ENCODE peak calls at places on chromosomes 5 and 9, in four cellular contexts. One of them, this sample, is unnamed. For H3K4me1, the result is how much of the 10 kb centered on the place peaks cover.

GRCh38 chr5:40401281-40401680 is 278.4 kb upstream of the PTGER4 start:
- DNase-seq in A549: no peak
- DNase-seq in esophagus squamous epithelium: no peak
- DNase-seq in ovary: no peak
- DNase-seq in this sample: no peak

GRCh38 chr5:135097390-135097789 is 63.4 kb upstream of the PITX1 start:
- DNase-seq in A549: no peak
- DNase-seq in esophagus squamous epithelium: no peak
- DNase-seq in ovary: no peak
- DNase-seq in this sample: no peak

GRCh38 chr9:131390990-131391389 is 2.9 kb upstream of the PRRC2B start:
- DNase-seq in A549: no peak
- DNase-seq in esophagus squamous epithelium: no peak
- DNase-seq in ovary: no peak
- DNase-seq in this sample: no peak

GRCh38 chr5:158288258-158288657 is 429.3 kb upstream of the CLINT1 start:
- DNase-seq in A549: no peak
- DNase-seq in esophagus squamous epithelium: no peak
- DNase-seq in ovary: no peak
- DNase-seq in this sample: no peak

GRCh38 chr5:177086918-177087706 is 397 bp downstream of the FGFR4 start:
- DNase-seq in A549: peak
- DNase-seq in esophagus squamous epithelium: no peak
- DNase-seq in ovary: peak
- DNase-seq in this sample: no peak

GRCh38 chr9:5389109-5389732 is 48.5 kb downstream of the PLGRKT start:
- DNase-seq in A549: no peak
- DNase-seq in esophagus squamous epithelium: no peak
- DNase-seq in ovary: no peak
- DNase-seq in this sample: no peak

GRCh38 chr5:66828046-66828550 is 231.9 kb downstream of the MAST4 start:
- DNase-seq in A549: no peak
- DNase-seq in esophagus squamous epithelium: no peak
- DNase-seq in ovary: no peak
- DNase-seq in this sample: no peak

GRCh38 chr9:38689678-38690077 is 30.3 kb downstream of the FAM240B start:
- DNase-seq in A549: peak
- DNase-seq in esophagus squamous epithelium: no peak
- DNase-seq in ovary: peak
- DNase-seq in this sample: no peak

GRCh38 chr5:133977161-133977787 is 8.8 kb upstream of the C5orf15 start:
- DNase-seq in A549: no peak
- DNase-seq in esophagus squamous epithelium: no peak
- DNase-seq in ovary: no peak
- DNase-seq in this sample: no peak

GRCh38 chr5:106649031-106649430 is 1021.7 kb downstream of the EFNA5 start:
- DNase-seq in A549: no peak
- DNase-seq in esophagus squamous epithelium: no peak
- DNase-seq in ovary: no peak
- DNase-seq in this sample: no peak

GRCh38 chr9:2727966-2728613 is 10.8 kb downstream of the KCNV2 start:
- DNase-seq in A549: peak
- DNase-seq in esophagus squamous epithelium: no peak
- DNase-seq in ovary: peak
- DNase-seq in this sample: peak

GRCh38 chr5:140093866-140094265 is 20.0 kb upstream of the PURA start:
- DNase-seq in A549: no peak
- DNase-seq in esophagus squamous epithelium: no peak
- DNase-seq in ovary: no peak
- DNase-seq in this sample: no peak

GRCh38 chr5:112228672-112229071 is 190.4 kb downstream of the EPB41L4A start:
- DNase-seq in A549: peak
- DNase-seq in esophagus squamous epithelium: no peak
- DNase-seq in ovary: peak
- DNase-seq in this sample: peak

GRCh38 chr9:129098328-129098727 is 12.3 kb downstream of the CRAT start:
- DNase-seq in A549: no peak
- DNase-seq in esophagus squamous epithelium: no peak
- DNase-seq in ovary: no peak
- DNase-seq in this sample: no peak

GRCh38 chr5:129906177-129906887 is 2.1 kb downstream of the CHSY3 start:
- DNase-seq in A549: no peak
- DNase-seq in esophagus squamous epithelium: no peak
- DNase-seq in ovary: no peak
- DNase-seq in this sample: no peak

GRCh38 chr9:124222918-124223720 is 34.6 kb upstream of the NEK6 start:
- DNase-seq in A549: no peak
- DNase-seq in esophagus squamous epithelium: no peak
- DNase-seq in ovary: no peak
- DNase-seq in this sample: peak
- TF ChIP-seq POLR2A in A549: no peak
- TF ChIP-seq POLR2A in esophagus squamous epithelium: no peak
- TF ChIP-seq POLR2A in ovary: no peak
- TF ChIP-seq POLR2A in this sample: no peak

DNA sequence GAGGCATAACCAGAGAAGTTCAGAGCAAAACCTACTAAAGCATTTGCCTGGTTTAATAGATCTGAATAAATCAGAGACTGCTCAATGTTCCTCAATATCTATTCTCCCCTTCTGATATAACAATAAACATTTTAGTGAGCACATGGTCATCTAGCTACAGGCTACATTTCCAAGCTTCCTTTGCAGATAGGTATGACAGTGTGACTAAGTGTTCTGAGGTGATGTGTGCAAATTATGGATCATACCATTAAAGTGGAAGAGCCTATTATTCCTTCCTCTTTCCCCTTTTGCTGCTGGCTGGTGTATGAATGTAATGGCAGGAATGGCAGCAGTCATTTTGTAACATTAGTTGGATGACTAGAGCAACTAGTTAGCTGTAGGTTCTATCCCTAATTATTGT is 285.8 kb upstream of the RASA1 start:
- DNase-seq in A549: no peak
- DNase-seq in esophagus squamous epithelium: no peak
- DNase-seq in ovary: no peak
- DNase-seq in this sample: no peak
- H3K27ac ChIP-seq in A549: no peak
- H3K27ac ChIP-seq in esophagus squamous epithelium: no peak
- H3K27ac ChIP-seq in ovary: no peak
- H3K27ac ChIP-seq in this sample: no peak

DNA sequence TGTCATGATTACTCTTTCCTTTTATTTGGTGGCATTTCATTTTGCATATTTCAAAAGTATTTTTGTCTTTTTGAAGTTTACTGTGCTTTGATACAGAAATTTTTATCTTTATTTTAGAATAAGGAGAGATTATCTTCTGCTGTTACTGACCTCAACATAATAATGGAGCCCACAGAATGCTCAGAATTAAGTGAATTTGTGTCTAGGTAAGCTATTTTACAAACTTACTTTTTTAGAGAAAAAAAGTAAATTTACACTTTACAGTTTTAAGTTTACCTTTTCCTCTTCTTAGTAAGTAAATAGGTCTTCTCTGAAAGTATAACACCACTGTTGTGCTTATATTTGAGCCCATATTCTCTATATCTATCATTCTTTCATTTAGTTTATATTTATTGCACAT is 19.8 kb downstream of the CENPP start:
- DNase-seq in A549: no peak
- DNase-seq in esophagus squamous epithelium: no peak
- DNase-seq in ovary: no peak
- DNase-seq in this sample: no peak
- H3K4me1 ChIP-seq in A549: under half
- H3K4me1 ChIP-seq in esophagus squamous epithelium: under half
- H3K4me1 ChIP-seq in ovary: under half
- H3K4me1 ChIP-seq in this sample: under half

GRCh38 chr9:34651876-34652602 is at the start of gene IL11RA:
- DNase-seq in A549: peak
- DNase-seq in esophagus squamous epithelium: no peak
- DNase-seq in ovary: peak
- DNase-seq in this sample: peak
- TF ChIP-seq POLR2A in A549: peak
- TF ChIP-seq POLR2A in esophagus squamous epithelium: peak
- TF ChIP-seq POLR2A in ovary: peak
- TF ChIP-seq POLR2A in this sample: peak

GRCh38 chr9:97506787-97507186 is 5.3 kb downstream of the TMOD1 start:
- DNase-seq in A549: no peak
- DNase-seq in esophagus squamous epithelium: no peak
- DNase-seq in ovary: no peak
- DNase-seq in this sample: no peak
- H3K27ac ChIP-seq in A549: no peak
- H3K27ac ChIP-seq in esophagus squamous epithelium: no peak
- H3K27ac ChIP-seq in ovary: no peak
- H3K27ac ChIP-seq in this sample: no peak